ENCODE peak calls at places on chromosome 17, in eight cellular contexts. One of them, this sample, is unnamed.

GRCh38 chr17:66570353-66571195 is 264.3 kb upstream of the CACNG5 start:
- DNase-seq in neuronal stem cell: no peak
- DNase-seq in SK-N-SH: no peak
- DNase-seq in H9: peak
- DNase-seq in PC-9: no peak
- DNase-seq in Karpas-422: no peak
- DNase-seq in endothelial cell of umbilical vein: no peak
- DNase-seq in mammary epithelial cell: no peak
- DNase-seq in this sample: no peak

GRCh38 chr17:60087882-60088669 is 9.4 kb upstream of the HEATR6 start:
- DNase-seq in neuronal stem cell: no peak
- DNase-seq in SK-N-SH: no peak
- DNase-seq in H9: peak
- DNase-seq in PC-9: peak
- DNase-seq in Karpas-422: no peak
- DNase-seq in endothelial cell of umbilical vein: no peak
- DNase-seq in mammary epithelial cell: no peak
- DNase-seq in this sample: no peak

GRCh38 chr17:28712037-28712704 is 483 bp upstream of the PROCA1 start:
- DNase-seq in neuronal stem cell: no peak
- DNase-seq in SK-N-SH: no peak
- DNase-seq in H9: peak
- DNase-seq in PC-9: no peak
- DNase-seq in Karpas-422: peak
- DNase-seq in endothelial cell of umbilical vein: no peak
- DNase-seq in mammary epithelial cell: no peak
- DNase-seq in this sample: peak

GRCh38 chr17:47996201-47996600 is 25.3 kb downstream of the CDK5RAP3 start:
- DNase-seq in neuronal stem cell: no peak
- DNase-seq in SK-N-SH: peak
- DNase-seq in H9: no peak
- DNase-seq in PC-9: no peak
- DNase-seq in Karpas-422: no peak
- DNase-seq in endothelial cell of umbilical vein: no peak
- DNase-seq in mammary epithelial cell: no peak
- DNase-seq in this sample: no peak

GRCh38 chr17:22459331-22459952 is 767.1 kb downstream of the KCNJ18 start:
- DNase-seq in neuronal stem cell: no peak
- DNase-seq in SK-N-SH: no peak
- DNase-seq in H9: no peak
- DNase-seq in PC-9: no peak
- DNase-seq in Karpas-422: no peak
- DNase-seq in endothelial cell of umbilical vein: no peak
- DNase-seq in mammary epithelial cell: no peak
- DNase-seq in this sample: no peak

GRCh38 chr17:9402590-9403199 is 172.9 kb downstream of the STX8 start:
- DNase-seq in neuronal stem cell: no peak
- DNase-seq in SK-N-SH: peak
- DNase-seq in H9: peak
- DNase-seq in PC-9: peak
- DNase-seq in Karpas-422: peak
- DNase-seq in endothelial cell of umbilical vein: peak
- DNase-seq in mammary epithelial cell: no peak
- DNase-seq in this sample: peak

GRCh38 chr17:72226322-72226721 is 105.5 kb downstream of the SOX9 start:
- DNase-seq in neuronal stem cell: no peak
- DNase-seq in SK-N-SH: no peak
- DNase-seq in H9: no peak
- DNase-seq in PC-9: no peak
- DNase-seq in Karpas-422: no peak
- DNase-seq in endothelial cell of umbilical vein: no peak
- DNase-seq in mammary epithelial cell: no peak
- DNase-seq in this sample: no peak

GRCh38 chr17:59756236-59756818 is 48.9 kb downstream of the VMP1 start:
- DNase-seq in neuronal stem cell: no peak
- DNase-seq in SK-N-SH: no peak
- DNase-seq in H9: no peak
- DNase-seq in PC-9: peak
- DNase-seq in Karpas-422: no peak
- DNase-seq in endothelial cell of umbilical vein: peak
- DNase-seq in mammary epithelial cell: peak
- DNase-seq in this sample: no peak

GRCh38 chr17:72338847-72339790 is 218.3 kb downstream of the SOX9 start:
- DNase-seq in neuronal stem cell: no peak
- DNase-seq in SK-N-SH: peak
- DNase-seq in H9: no peak
- DNase-seq in PC-9: peak
- DNase-seq in Karpas-422: no peak
- DNase-seq in endothelial cell of umbilical vein: peak
- DNase-seq in mammary epithelial cell: peak
- DNase-seq in this sample: no peak

GRCh38 chr17:28885363-28885762 is 12.2 kb downstream of the FLOT2 start:
- DNase-seq in neuronal stem cell: no peak
- DNase-seq in SK-N-SH: no peak
- DNase-seq in H9: no peak
- DNase-seq in PC-9: no peak
- DNase-seq in Karpas-422: no peak
- DNase-seq in endothelial cell of umbilical vein: no peak
- DNase-seq in mammary epithelial cell: no peak
- DNase-seq in this sample: no peak

GRCh38 chr17:57442914-57443571 is 186.7 kb downstream of the MSI2 start:
- DNase-seq in neuronal stem cell: no peak
- DNase-seq in SK-N-SH: no peak
- DNase-seq in H9: no peak
- DNase-seq in PC-9: no peak
- DNase-seq in Karpas-422: peak
- DNase-seq in endothelial cell of umbilical vein: peak
- DNase-seq in mammary epithelial cell: peak
- DNase-seq in this sample: peak

GRCh38 chr17:67027031-67027628 is 17.2 kb upstream of the CACNG1 start:
- DNase-seq in neuronal stem cell: no peak
- DNase-seq in SK-N-SH: no peak
- DNase-seq in H9: no peak
- DNase-seq in PC-9: peak
- DNase-seq in Karpas-422: no peak
- DNase-seq in endothelial cell of umbilical vein: no peak
- DNase-seq in mammary epithelial cell: no peak
- DNase-seq in this sample: no peak

GRCh38 chr17:37446027-37446426 is 39.3 kb downstream of the TADA2A start:
- DNase-seq in neuronal stem cell: peak
- DNase-seq in SK-N-SH: no peak
- DNase-seq in H9: no peak
- DNase-seq in PC-9: peak
- DNase-seq in Karpas-422: no peak
- DNase-seq in endothelial cell of umbilical vein: no peak
- DNase-seq in mammary epithelial cell: no peak
- DNase-seq in this sample: no peak

GRCh38 chr17:76561332-76561731 is 21.5 kb downstream of the PRCD start:
- DNase-seq in neuronal stem cell: no peak
- DNase-seq in SK-N-SH: no peak
- DNase-seq in H9: no peak
- DNase-seq in PC-9: no peak
- DNase-seq in Karpas-422: no peak
- DNase-seq in endothelial cell of umbilical vein: peak
- DNase-seq in mammary epithelial cell: no peak
- DNase-seq in this sample: no peak

GRCh38 chr17:34095101-34095500 is 160.0 kb upstream of the CCL2 start:
- DNase-seq in neuronal stem cell: no peak
- DNase-seq in SK-N-SH: no peak
- DNase-seq in H9: no peak
- DNase-seq in PC-9: no peak
- DNase-seq in Karpas-422: no peak
- DNase-seq in endothelial cell of umbilical vein: no peak
- DNase-seq in mammary epithelial cell: no peak
- DNase-seq in this sample: no peak

GRCh38 chr17:34090593-34090992 is 164.5 kb upstream of the CCL2 start:
- DNase-seq in neuronal stem cell: no peak
- DNase-seq in SK-N-SH: no peak
- DNase-seq in H9: no peak
- DNase-seq in PC-9: no peak
- DNase-seq in Karpas-422: no peak
- DNase-seq in endothelial cell of umbilical vein: no peak
- DNase-seq in mammary epithelial cell: no peak
- DNase-seq in this sample: no peak

DNA sequence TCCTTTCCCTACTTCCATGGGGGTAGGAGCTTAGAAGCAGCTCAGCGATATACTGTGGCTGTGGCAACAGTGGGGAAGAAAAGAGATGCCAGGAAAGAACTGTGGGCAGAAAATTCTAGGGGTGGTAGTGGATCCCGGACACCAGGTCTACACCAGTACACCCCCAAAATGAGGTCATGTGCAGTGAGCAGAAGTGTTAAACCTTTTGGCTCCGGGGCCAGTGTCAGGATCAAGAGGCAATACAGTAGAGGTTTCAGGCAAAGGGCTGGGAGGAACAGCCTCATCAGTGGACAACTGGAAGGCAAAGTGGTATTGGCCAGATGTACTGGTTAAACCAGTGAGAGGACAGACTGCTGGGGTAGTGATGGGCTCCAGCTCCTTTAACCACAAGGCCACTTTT is 163.1 kb upstream of the CCL2 start:
- DNase-seq in neuronal stem cell: no peak
- DNase-seq in SK-N-SH: no peak
- DNase-seq in H9: no peak
- DNase-seq in PC-9: no peak
- DNase-seq in Karpas-422: no peak
- DNase-seq in endothelial cell of umbilical vein: no peak
- DNase-seq in mammary epithelial cell: no peak
- DNase-seq in this sample: no peak
- H2AFZ ChIP-seq in neuronal stem cell: no peak
- H2AFZ ChIP-seq in SK-N-SH: no peak
- H2AFZ ChIP-seq in H9: no peak
- H2AFZ ChIP-seq in PC-9: no peak
- H2AFZ ChIP-seq in Karpas-422: no peak
- H2AFZ ChIP-seq in endothelial cell of umbilical vein: no peak
- H2AFZ ChIP-seq in mammary epithelial cell: no peak
- H2AFZ ChIP-seq in this sample: no peak

DNA sequence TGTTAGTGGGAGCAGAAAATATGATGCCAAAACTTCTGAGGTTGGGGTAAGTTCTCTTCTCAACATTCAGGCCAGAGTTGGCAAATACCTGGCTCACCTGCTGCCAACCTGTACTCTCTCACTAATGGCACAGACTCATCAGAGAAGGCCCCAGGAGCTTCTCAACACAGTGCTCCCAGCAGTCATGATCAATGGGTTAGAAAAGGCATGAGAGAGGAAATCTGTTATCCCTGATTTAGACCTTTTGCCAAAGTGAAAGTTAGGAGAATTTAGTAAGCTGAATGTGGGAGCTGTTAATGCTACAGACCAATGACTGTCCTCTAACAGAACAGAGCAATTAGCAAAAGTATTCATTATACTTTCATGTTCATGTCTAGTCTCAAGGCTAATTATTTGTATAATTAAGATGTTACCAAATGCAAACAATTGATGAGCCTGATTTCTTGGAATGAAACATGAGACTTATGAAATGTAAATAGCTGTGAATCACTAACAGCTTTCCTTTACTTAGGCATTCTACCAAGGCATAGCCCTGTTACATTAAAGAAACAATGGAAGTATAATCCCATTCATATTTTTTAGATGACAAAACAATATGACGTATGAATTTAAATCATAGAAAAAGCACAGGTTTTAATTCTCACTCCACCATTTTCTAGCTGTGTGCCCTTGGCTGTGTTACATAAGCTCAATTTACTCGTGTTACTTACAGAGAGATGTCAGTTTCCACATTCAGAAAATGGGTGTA is 68.7 kb upstream of the MARCHF10 start:
- DNase-seq in neuronal stem cell: no peak
- DNase-seq in SK-N-SH: no peak
- DNase-seq in H9: no peak
- DNase-seq in PC-9: no peak
- DNase-seq in Karpas-422: no peak
- DNase-seq in endothelial cell of umbilical vein: peak
- DNase-seq in mammary epithelial cell: peak
- DNase-seq in this sample: no peak
- H2AFZ ChIP-seq in neuronal stem cell: no peak
- H2AFZ ChIP-seq in SK-N-SH: peak
- H2AFZ ChIP-seq in H9: no peak
- H2AFZ ChIP-seq in PC-9: peak
- H2AFZ ChIP-seq in Karpas-422: no peak
- H2AFZ ChIP-seq in endothelial cell of umbilical vein: peak
- H2AFZ ChIP-seq in mammary epithelial cell: peak
- H2AFZ ChIP-seq in this sample: no peak

GRCh38 chr17:77832180-77832560 is 126.3 kb upstream of the TNRC6C start:
- DNase-seq in neuronal stem cell: no peak
- DNase-seq in SK-N-SH: no peak
- DNase-seq in H9: no peak
- DNase-seq in PC-9: no peak
- DNase-seq in Karpas-422: no peak
- DNase-seq in endothelial cell of umbilical vein: no peak
- DNase-seq in mammary epithelial cell: no peak
- DNase-seq in this sample: no peak

GRCh38 chr17:77831497-77832179 is 126.9 kb upstream of the TNRC6C start:
- DNase-seq in neuronal stem cell: no peak
- DNase-seq in SK-N-SH: peak
- DNase-seq in H9: no peak
- DNase-seq in PC-9: no peak
- DNase-seq in Karpas-422: no peak
- DNase-seq in endothelial cell of umbilical vein: peak
- DNase-seq in mammary epithelial cell: no peak
- DNase-seq in this sample: no peak

GRCh38 chr17:77828749-77829539 is 129.6 kb upstream of the TNRC6C start:
- DNase-seq in neuronal stem cell: no peak
- DNase-seq in SK-N-SH: no peak
- DNase-seq in H9: no peak
- DNase-seq in PC-9: no peak
- DNase-seq in Karpas-422: no peak
- DNase-seq in endothelial cell of umbilical vein: no peak
- DNase-seq in mammary epithelial cell: no peak
- DNase-seq in this sample: no peak

GRCh38 chr17:77830816-77831490 is 127.5 kb upstream of the TNRC6C start:
- DNase-seq in neuronal stem cell: no peak
- DNase-seq in SK-N-SH: no peak
- DNase-seq in H9: no peak
- DNase-seq in PC-9: no peak
- DNase-seq in Karpas-422: no peak
- DNase-seq in endothelial cell of umbilical vein: no peak
- DNase-seq in mammary epithelial cell: no peak
- DNase-seq in this sample: no peak

GRCh38 chr17:77829871-77830799 is 128.4 kb upstream of the TNRC6C start:
- DNase-seq in neuronal stem cell: no peak
- DNase-seq in SK-N-SH: peak
- DNase-seq in H9: no peak
- DNase-seq in PC-9: no peak
- DNase-seq in Karpas-422: no peak
- DNase-seq in endothelial cell of umbilical vein: peak
- DNase-seq in mammary epithelial cell: peak
- DNase-seq in this sample: no peak
- H2AFZ ChIP-seq in neuronal stem cell: peak
- H2AFZ ChIP-seq in SK-N-SH: peak
- H2AFZ ChIP-seq in H9: no peak
- H2AFZ ChIP-seq in PC-9: no peak
- H2AFZ ChIP-seq in Karpas-422: no peak
- H2AFZ ChIP-seq in endothelial cell of umbilical vein: peak
- H2AFZ ChIP-seq in mammary epithelial cell: peak
- H2AFZ ChIP-seq in this sample: no peak

DNA sequence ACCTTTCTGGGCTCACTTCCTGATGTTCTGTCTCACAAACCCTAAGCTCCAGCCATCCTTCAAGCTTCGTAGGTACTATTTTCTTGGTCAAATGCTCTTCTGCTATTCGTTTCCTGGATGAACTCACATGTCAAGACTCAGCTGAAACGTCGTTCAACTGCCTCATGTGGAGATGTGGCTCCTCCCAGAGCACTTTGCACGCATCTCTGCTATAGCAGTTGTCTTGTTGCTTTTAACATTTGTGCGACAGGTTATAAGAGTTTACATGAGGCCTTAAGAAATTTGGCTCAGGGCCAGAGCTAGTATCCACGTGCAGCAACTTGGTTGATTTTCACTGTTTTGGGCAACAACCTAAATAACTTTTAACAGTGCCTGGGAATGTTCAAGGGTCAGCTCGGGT is 2.8 kb upstream of the KRT40 start:
- DNase-seq in neuronal stem cell: no peak
- DNase-seq in SK-N-SH: no peak
- DNase-seq in H9: no peak
- DNase-seq in PC-9: no peak
- DNase-seq in Karpas-422: no peak
- DNase-seq in endothelial cell of umbilical vein: no peak
- DNase-seq in mammary epithelial cell: no peak
- DNase-seq in this sample: no peak
- H2AFZ ChIP-seq in neuronal stem cell: no peak
- H2AFZ ChIP-seq in SK-N-SH: no peak
- H2AFZ ChIP-seq in H9: no peak
- H2AFZ ChIP-seq in PC-9: no peak
- H2AFZ ChIP-seq in Karpas-422: no peak
- H2AFZ ChIP-seq in endothelial cell of umbilical vein: no peak
- H2AFZ ChIP-seq in mammary epithelial cell: no peak
- H2AFZ ChIP-seq in this sample: no peak

This sample was measured in DND-41.